ENCODE peak calls at places on chromosomes 6 and 20, in four cellular contexts. O is A549, N is Peyer's patch, L is lower leg skin. M is an unnamed sample.

GRCh38 chr20:49323622-49324238 is 45.9 kb upstream of the ZNFX1 start:
- DNase-seq in O (peak), L (no peak), N (peak), M (peak)

GRCh38 chr6:142844065-142844755 is 100.8 kb downstream of the HIVEP2 start:
- DNase-seq in O (no peak), L (no peak), N (no peak), M (no peak)

GRCh38 chr6:170057034-170057734 is 233.7 kb downstream of the DLL1 start:
- DNase-seq in O (no peak), L (no peak), N (peak), M (no peak)

GRCh38 chr6:5044866-5045265 is 40.3 kb upstream of the PPP1R3G start:
- DNase-seq in O (no peak), L (no peak), N (no peak), M (no peak)

GRCh38 chr6:2893276-2893675 is 9.8 kb downstream of the SERPINB9 start:
- DNase-seq in L (no peak), N (no peak), O (no peak), M (no peak)

GRCh38 chr6:163725008-163725941 is 310.8 kb downstream of the QKI start:
- DNase-seq in L (no peak), O (no peak), N (no peak), M (no peak)

GRCh38 chr6:162389353-162390085 is 338.0 kb downstream of the PRKN start:
- DNase-seq in N (no peak), L (no peak), O (no peak), M (no peak)

GRCh38 chr6:52361347-52361944 is 505 bp upstream of the PAQR8 start:
- DNase-seq in O (no peak), L (peak), N (peak), M (no peak)

GRCh38 chr6:67541591-67541990 is 1093.5 kb upstream of the ADGRB3 start:
- DNase-seq in N (no peak), L (no peak), O (no peak), M (no peak)

GRCh38 chr20:58552366-58552934 is 37.3 kb upstream of the APCDD1L start:
- DNase-seq in N (no peak), L (no peak), O (no peak), M (no peak)

GRCh38 chr6:16851044-16851540 is 89.8 kb upstream of the ATXN1 start:
- DNase-seq in L (no peak), N (no peak), O (no peak), M (no peak)

GRCh38 chr6:71513036-71513435 is 224.4 kb downstream of the OGFRL1 start:
- DNase-seq in L (no peak), O (no peak), N (no peak), M (no peak)

GRCh38 chr6:30491963-30492616 is 2.8 kb downstream of the HLA-E start:
- DNase-seq in N (no peak), L (no peak), O (no peak), M (no peak)

GRCh38 chr20:50009521-50010454 is 27.0 kb downstream of the SNAI1 start:
- DNase-seq in L (no peak), O (no peak), N (no peak), M (no peak)

GRCh38 chr6:51963980-51964379 is 123.4 kb downstream of the PKHD1 start:
- DNase-seq in O (no peak), L (no peak), N (no peak), M (no peak)

GRCh38 chr6:131061041-131061770 is 1.8 kb downstream of the EPB41L2 start:
- DNase-seq in O (peak), L (no peak), N (no peak), M (no peak)

GRCh38 chr20:12882832-12883506 is 125.8 kb upstream of the SPTLC3 start:
- DNase-seq in N (no peak), O (no peak), L (no peak), M (no peak)

GRCh38 chr6:20350215-20350614 is 51.5 kb upstream of the E2F3 start:
- DNase-seq in N (no peak), O (no peak), L (no peak), M (no peak)

DNA sequence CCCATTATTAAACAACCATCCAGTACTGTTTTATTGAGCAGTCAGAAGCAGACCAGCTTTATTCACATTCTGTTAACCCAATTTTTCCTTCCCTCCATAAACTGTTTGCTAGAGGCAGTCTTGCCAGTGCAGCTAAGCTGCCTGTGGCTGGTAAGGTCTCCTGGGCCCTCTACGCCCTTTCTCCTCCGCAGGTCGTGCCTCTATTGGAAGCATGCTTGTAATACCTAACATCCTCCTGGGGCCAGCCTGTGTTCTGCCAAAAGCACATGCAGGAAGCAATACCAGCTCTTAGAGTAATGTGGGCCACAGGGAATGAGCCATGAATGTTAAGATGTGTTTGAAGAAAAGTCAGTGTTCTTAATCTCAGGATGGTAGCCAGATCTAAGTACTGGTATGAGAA is 30.9 kb downstream of the LY86 start:
- DNase-seq in O (no peak), N (no peak), L (no peak), M (no peak)
- TF ChIP-seq POLR2A in O (no peak), N (no peak), L (no peak), M (no peak)

GRCh38 chr6:119147101-119148053 is 68.9 kb upstream of the FAM184A start:
- DNase-seq in L (peak), N (peak), O (peak), M (no peak)
- H3K4me3 ChIP-seq in L (no peak), N (no peak), O (peak), M (no peak)

DNA sequence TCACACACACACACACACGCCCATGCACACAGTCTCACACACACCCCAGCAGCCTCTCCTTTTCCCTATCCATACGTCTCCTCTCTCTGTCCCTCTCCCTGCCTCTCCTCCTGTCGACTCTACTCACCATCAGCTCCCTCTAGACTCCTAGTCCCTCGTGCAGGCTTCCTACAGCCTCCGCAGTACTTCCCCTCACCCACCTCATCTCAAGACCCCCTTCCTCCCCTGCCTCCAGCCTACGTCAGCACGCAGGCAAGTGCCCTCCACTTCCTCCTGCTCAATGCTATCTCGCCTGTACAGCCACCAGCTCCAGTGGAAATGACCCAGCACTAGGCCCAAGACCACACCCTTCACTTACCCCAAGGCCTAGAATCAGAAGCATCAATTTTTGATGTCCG is 834 bp upstream of the TREML2 start:
- DNase-seq in N (no peak), O (no peak), L (no peak), M (no peak)
- TF ChIP-seq POLR2A in N (no peak), O (no peak), L (no peak), M (no peak)

GRCh38 chr20:41034239-41034638 is 5.6 kb downstream of the TOP1 start:
- DNase-seq in O (no peak), N (no peak), L (no peak), M (no peak)
- H3K4me3 ChIP-seq in O (no peak), N (no peak), L (no peak), M (no peak)

M was measured in prostate gland.